ENCODE peak calls at places on chromosomes 7 and 10, in ten cellular contexts. Z, O, I, Y, Q, M, L, R, V and P are unnamed samples.

GRCh38 chr7:149777551-149778326 is 4.4 kb upstream of the ZNF467 start:
- DNase-seq in M (no peak), V (no peak), Y (no peak), R (no peak), Q (no peak), O (no peak), Z (no peak), I (no peak), L (no peak), P (no peak)

GRCh38 chr7:149500201-149500600 is 2.6 kb upstream of the ZNF746 start:
- DNase-seq in Q (no peak), R (no peak), Y (no peak), I (no peak), Z (no peak), M (no peak), O (no peak), V (no peak), L (no peak), P (no peak)

GRCh38 chr7:111998326-111998725 is 207.9 kb downstream of the DOCK4 start:
- DNase-seq in M (no peak), V (no peak), R (no peak), Q (no peak), Y (no peak), L (no peak), O (no peak), I (no peak), Z (no peak), P (no peak)

GRCh38 chr10:98415710-98416077 is 712 bp upstream of the PYROXD2 start:
- DNase-seq in Z (no peak), L (no peak), Q (no peak), I (no peak), V (no peak), R (no peak), Y (no peak), O (no peak), M (no peak), P (no peak)

GRCh38 chr10:85976267-85976793 is 390.3 kb downstream of the GRID1 start:
- DNase-seq in R (no peak), Q (no peak), Y (no peak), M (no peak), I (no peak), Z (no peak), L (peak; percentile 14), V (no peak), O (no peak), P (no peak)

GRCh38 chr7:24536670-24537069 is 36.6 kb upstream of the PALS2 start:
- DNase-seq in O (no peak), Z (no peak), L (no peak), M (no peak), Y (no peak), V (no peak), I (no peak), Q (no peak), R (no peak), P (no peak)

GRCh38 chr7:149771199-149771636 is 2.2 kb downstream of the ZNF467 start:
- DNase-seq in Y (no peak), Z (no peak), Q (no peak), L (peak; percentile 30), O (no peak), V (no peak), M (peak; percentile 24), I (no peak), R (no peak), P (no peak)

GRCh38 chr10:86253171-86254072 is 113.2 kb downstream of the GRID1 start:
- DNase-seq in L (peak; percentile 61), Y (no peak), R (no peak), Q (no peak), Z (no peak), O (no peak), M (no peak), V (no peak), I (no peak), P (no peak)

GRCh38 chr7:1899951-1900762 is 230.1 kb downstream of the ELFN1 start:
- DNase-seq in V (peak; percentile 13), L (no peak), Y (no peak), I (no peak), R (no peak), M (no peak), O (no peak), Q (no peak), Z (no peak), P (no peak)

GRCh38 chr10:92208736-92209135 is 82.1 kb downstream of the CPEB3 start:
- DNase-seq in Z (no peak), O (peak; percentile 39), Q (no peak), Y (no peak), R (no peak), M (no peak), V (peak; percentile 44), I (no peak), L (no peak), P (peak; percentile 14)

GRCh38 chr10:77857272-77857671 is 69.3 kb downstream of the DLG5 start:
- DNase-seq in Q (no peak), Z (no peak), Y (no peak), I (no peak), R (peak; percentile 41), L (no peak), O (no peak), V (no peak), M (no peak), P (peak; percentile 65)

GRCh38 chr10:76324283-76324682 is 892.9 kb downstream of the LRMDA start:
- DNase-seq in Z (no peak), L (no peak), M (peak; percentile 69), Y (no peak), I (no peak), Q (no peak), O (no peak), R (no peak), V (no peak), P (no peak)

GRCh38 chr7:104156842-104157277 is 51.0 kb downstream of the ORC5 start:
- DNase-seq in Z (peak; percentile 12), R (no peak), Y (no peak), V (peak; percentile 32), M (no peak), O (peak; percentile 19), Q (no peak), L (peak; percentile 65), I (no peak), P (no peak)
- TF ChIP-seq CTCF in Z (peak; percentile 66), R (peak; percentile 87), Y (peak; percentile 14), V (peak; percentile 57), M (peak; percentile 42), O (peak; percentile 86), Q (no peak), L (peak; percentile 89), I (peak; percentile 19), P (no peak)

GRCh38 chr7:44463169-44463808 is 27.2 kb downstream of the NUDCD3 start:
- DNase-seq in Z (no peak), I (no peak), R (no peak), L (peak; percentile 15), O (no peak), M (no peak), V (peak; percentile 13), Q (no peak), Y (no peak), P (no peak)
- TF ChIP-seq CTCF in Z (peak; percentile 28), I (no peak), R (peak; percentile 26), L (peak; percentile 43), O (peak; percentile 75), M (peak; percentile 24), V (peak; percentile 45), Q (no peak), Y (peak; percentile 16), P (peak; percentile 45)

DNA sequence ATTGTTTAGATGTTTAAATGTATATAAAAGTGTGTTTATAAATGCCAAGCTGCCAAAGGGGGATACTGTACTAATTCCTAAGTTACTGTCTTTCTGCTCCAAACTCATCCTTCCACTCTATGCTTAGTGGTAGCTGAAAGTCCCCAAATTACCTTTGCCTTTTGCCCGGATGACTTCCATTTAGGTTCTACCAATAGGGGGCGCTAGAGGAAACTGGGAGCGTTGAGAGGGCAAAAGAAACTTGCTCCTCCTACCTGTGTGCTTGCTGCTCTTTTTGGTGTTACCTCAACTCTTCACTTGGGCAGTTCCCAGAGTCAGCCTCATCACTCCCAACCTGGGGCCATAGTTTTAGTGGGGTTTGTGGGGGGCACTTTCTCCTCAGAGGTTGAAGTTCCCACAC is 5.9 kb upstream of the OR2A25 start:
- DNase-seq in I (no peak), M (no peak), R (no peak), Z (no peak), L (peak; percentile 85), O (no peak), Y (no peak), V (no peak), Q (no peak), P (no peak)
- TF ChIP-seq CTCF in I (no peak), M (peak; percentile 23), R (peak; percentile 11), Z (peak; percentile 29), L (peak; percentile 96), O (peak; percentile 13), Y (no peak), V (peak; percentile 27), Q (no peak), P (no peak)

GRCh38 chr7:66173856-66174255 is 31.3 kb upstream of the TPST1 start:
- DNase-seq in L (no peak), O (no peak), R (no peak), Z (no peak), V (no peak), Q (no peak), I (no peak), Y (no peak), M (no peak), P (no peak)
- TF ChIP-seq CTCF in L (no peak), O (no peak), R (no peak), Z (no peak), V (no peak), Q (no peak), I (no peak), Y (no peak), M (no peak), P (no peak)

GRCh38 chr7:55065511-55066229 is 46.9 kb downstream of the EGFR start:
- DNase-seq in O (peak; percentile 89), V (peak; percentile 94), Y (no peak), Z (no peak), M (no peak), I (no peak), R (peak; percentile 73), L (peak; percentile 56), Q (no peak), P (peak; percentile 57)
- TF ChIP-seq CTCF in O (peak; percentile 55), V (peak; percentile 25), Y (no peak), Z (peak; percentile 22), M (no peak), I (no peak), R (no peak), L (no peak), Q (no peak), P (no peak)

DNA sequence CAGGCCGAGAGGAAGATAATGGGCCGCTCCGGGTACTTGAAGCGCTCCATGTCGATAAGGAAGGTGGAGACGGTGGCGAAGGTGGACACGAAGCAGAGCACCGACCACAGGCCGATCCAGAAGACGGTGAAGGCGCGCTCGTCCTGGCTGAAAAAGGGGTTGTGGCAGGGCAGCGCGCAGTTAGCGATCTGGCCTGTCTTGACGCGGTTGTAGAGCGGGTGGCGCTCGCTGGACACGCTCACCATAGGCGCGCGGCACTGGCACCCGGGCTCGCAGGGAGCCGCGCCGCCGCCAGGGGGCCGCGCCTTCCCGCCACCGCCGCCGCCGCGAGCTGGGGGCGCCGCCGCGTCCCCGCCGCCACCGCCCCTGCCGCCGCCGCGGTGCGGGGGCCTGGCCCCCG is 1.6 kb downstream of the FZD8 start:
- DNase-seq in O (no peak), M (peak; percentile 68), L (peak; percentile 83), R (peak; percentile 57), Q (no peak), I (no peak), Y (peak; percentile 24), Z (no peak), V (peak; percentile 73), P (peak; percentile 78)
- TF ChIP-seq CTCF in O (peak; percentile 56), M (peak; percentile 38), L (no peak), R (peak; percentile 62), Q (no peak), I (no peak), Y (no peak), Z (peak; percentile 44), V (peak; percentile 6), P (peak; percentile 47)